ENCODE peak calls at places on chromosomes 11 and 22, in ten cellular contexts. G, B, X, F, I, W, L, H, S and O are unnamed samples.

GRCh38 chr22:19825016-19825339 is 29.7 kb downstream of the GNB1L start:
- DNase-seq in G (no peak), B (no peak), X (no peak), F (no peak), I (peak), W (no peak), L (no peak), H (no peak), S (no peak), O (no peak)

GRCh38 chr22:36787594-36787993 is 11.7 kb upstream of the IFT27 start:
- DNase-seq in G (no peak), B (no peak), X (no peak), F (no peak), I (no peak), W (no peak), L (no peak), H (no peak), S (no peak), O (no peak)

GRCh38 chr11:18490319-18490718 is 34.7 kb downstream of the LDHAL6A start:
- DNase-seq in G (peak), B (peak), X (no peak), F (no peak), I (no peak), W (no peak), L (no peak), H (no peak), S (no peak), O (no peak)

GRCh38 chr11:63814383-63814736 is 1.1 kb downstream of the SPINDOC start:
- DNase-seq in G (peak), B (no peak), X (no peak), F (no peak), I (no peak), W (no peak), L (no peak), H (no peak), S (no peak), O (no peak)

GRCh38 chr11:70933986-70934583 is 318.3 kb downstream of the SHANK2 start:
- DNase-seq in G (no peak), B (no peak), X (no peak), F (no peak), I (no peak), W (no peak), L (no peak), H (no peak), S (no peak), O (no peak)

GRCh38 chr22:21866821-21867527 is 471 bp downstream of the MAPK1 start:
- DNase-seq in G (peak), B (no peak), X (no peak), F (no peak), I (peak), W (peak), L (no peak), H (peak), S (no peak), O (no peak)

GRCh38 chr11:44746894-44747293 is 20.1 kb downstream of the TSPAN18 start:
- DNase-seq in G (no peak), B (no peak), X (no peak), F (no peak), I (peak), W (no peak), L (no peak), H (peak), S (peak), O (no peak)

GRCh38 chr22:42434283-42434682 is 2.1 kb upstream of the NFAM1 start:
- DNase-seq in G (no peak), B (peak), X (no peak), F (no peak), I (no peak), W (no peak), L (no peak), H (peak), S (no peak), O (no peak)

GRCh38 chr11:118882489-118882888 is 1.2 kb upstream of the CXCR5 start:
- DNase-seq in G (no peak), B (no peak), X (no peak), F (no peak), I (no peak), W (no peak), L (no peak), H (no peak), S (no peak), O (no peak)

GRCh38 chr11:34926831-34927132 is 10.4 kb downstream of the PDHX start:
- DNase-seq in G (peak), B (peak), X (no peak), F (no peak), I (no peak), W (peak), L (no peak), H (no peak), S (no peak), O (no peak)

GRCh38 chr11:122721201-122721963 is 65.9 kb downstream of the UBASH3B start:
- DNase-seq in G (peak), B (peak), X (no peak), F (no peak), I (no peak), W (peak), L (no peak), H (no peak), S (no peak), O (no peak)

GRCh38 chr11:9025101-9025850 is 21.5 kb upstream of the NRIP3 start:
- DNase-seq in G (no peak), B (no peak), X (no peak), F (no peak), I (no peak), W (no peak), L (no peak), H (no peak), S (no peak), O (no peak)

GRCh38 chr11:13884159-13884799 is 78.2 kb upstream of the SPON1 start:
- DNase-seq in G (no peak), B (peak), X (peak), F (no peak), I (no peak), W (no peak), L (no peak), H (no peak), S (no peak), O (peak)

GRCh38 chr11:2426826-2427521 is 17.3 kb downstream of the TRPM5 start:
- DNase-seq in G (no peak), B (no peak), X (no peak), F (no peak), I (no peak), W (no peak), L (no peak), H (no peak), S (no peak), O (no peak)

GRCh38 chr11:28910926-28911325 is 802.7 kb downstream of the METTL15 start:
- DNase-seq in G (peak), B (peak), X (no peak), F (no peak), I (no peak), W (no peak), L (no peak), H (no peak), S (no peak), O (no peak)

GRCh38 chr11:70331901-70332300 is 61.4 kb downstream of the PPFIA1 start:
- DNase-seq in G (no peak), B (no peak), X (no peak), F (no peak), I (no peak), W (no peak), L (no peak), H (no peak), S (no peak), O (no peak)